ENCODE peak calls at places on chromosome 10, in six cellular contexts. W is NCI-H460, I is upper lobe of right lung, S is NCI-H2029, E is WERI-Rb-1, B is GM23248. X is an unnamed sample.

GRCh38 chr10:23096814-23097549 is 1.6 kb downstream of the MSRB2 start:
- DNase-seq in W (no peak), I (no peak), S (peak; percentile 33), E (no peak), B (peak; percentile 79), X (no peak)

GRCh38 chr10:79400567-79401004 is 44.8 kb downstream of the ZCCHC24 start:
- DNase-seq in W (peak; percentile 42), I (peak; percentile 79), S (no peak), E (peak; percentile 80), B (peak; percentile 58), X (peak; percentile 69)

GRCh38 chr10:10831085-10831484 is 186.6 kb upstream of the CELF2 start:
- DNase-seq in W (no peak), I (peak; percentile 73), S (no peak), E (no peak), B (peak; percentile 98), X (peak; percentile 72)

GRCh38 chr10:44463511-44464121 is 78.7 kb upstream of the CXCL12 start:
- DNase-seq in W (no peak), I (no peak), S (no peak), E (no peak), B (peak; percentile 86), X (no peak)

GRCh38 chr10:20034732-20035131 is 218.5 kb downstream of the PLXDC2 start:
- DNase-seq in W (no peak), I (no peak), S (no peak), E (no peak), B (no peak), X (no peak)

GRCh38 chr10:62880162-62880561 is 64.0 kb upstream of the EGR2 start:
- DNase-seq in W (no peak), I (no peak), S (no peak), E (no peak), B (no peak), X (no peak)

GRCh38 chr10:78706986-78707500 is 361.7 kb upstream of the ZMIZ1 start:
- DNase-seq in W (no peak), I (no peak), S (no peak), E (no peak), B (no peak), X (no peak)

GRCh38 chr10:42782446-42783180 is at the start of gene BMS1:
- DNase-seq in W (peak; percentile 92), I (peak; percentile 93), S (peak; percentile 76), E (peak; percentile 94), B (peak; percentile 95), X (peak; percentile 89)

GRCh38 chr10:14586901-14587300 is 187.8 kb downstream of the FAM107B start:
- DNase-seq in W (no peak), I (no peak), S (peak; percentile 28), E (no peak), B (no peak), X (no peak)

GRCh38 chr10:61139230-61139928 is 195.4 kb upstream of the RHOBTB1 start:
- DNase-seq in W (no peak), I (no peak), S (no peak), E (no peak), B (peak; percentile 20), X (no peak)

GRCh38 chr10:69438531-69439349 is 12.5 kb upstream of the TSPAN15 start:
- DNase-seq in W (peak; percentile 64), I (peak; percentile 50), S (no peak), E (peak; percentile 41), B (peak; percentile 83), X (no peak)

GRCh38 chr10:100148353-100149211 is 37.2 kb downstream of the ERLIN1 start:
- DNase-seq in W (peak; percentile 20), I (no peak), S (no peak), E (peak; percentile 73), B (peak; percentile 82), X (no peak)

GRCh38 chr10:92124524-92125168 is 166.2 kb downstream of the CPEB3 start:
- DNase-seq in W (peak; percentile 28), I (no peak), S (peak; percentile 17), E (no peak), B (peak; percentile 33), X (no peak)

GRCh38 chr10:34739915-34740314 is 75.2 kb downstream of the PARD3 start:
- DNase-seq in W (no peak), I (peak; percentile 68), S (peak; percentile 77), E (peak; percentile 71), B (peak; percentile 73), X (peak; percentile 50)

GRCh38 chr10:72340510-72340895 is 14.2 kb downstream of the DNAJB12 start:
- DNase-seq in W (peak; percentile 51), I (peak; percentile 88), S (no peak), E (peak; percentile 75), B (peak; percentile 75), X (peak; percentile 85)

X was measured in lower lobe of right lung.